ENCODE peak calls at places on chromosomes 7 and 10, in five cellular contexts. W is fibroblast of the aortic adventitia, B is progenitor cell of endocrine pancreas, C is HFFc6, U is PC-3. G is an unnamed sample.

GRCh38 chr10:86366033-86366901 is at the start of gene GRID1:
- DNase-seq in W (no peak), B (peak), C (no peak), U (no peak), G (no peak)

GRCh38 chr10:49189422-49189821 is 1.2 kb upstream of the TMEM273 start:
- DNase-seq in W (no peak), B (no peak), C (no peak), U (no peak), G (no peak)

GRCh38 chr7:135501402-135501801 is 8.5 kb downstream of the CNOT4 start:
- DNase-seq in W (peak), B (no peak), C (peak), U (peak), G (no peak)

GRCh38 chr10:90571876-90572275 is 286.0 kb downstream of the HTR7 start:
- DNase-seq in W (no peak), B (no peak), C (no peak), U (no peak), G (no peak)

GRCh38 chr10:125029584-125030242 is 87.8 kb downstream of the ZRANB1 start:
- DNase-seq in W (no peak), B (no peak), C (peak), U (peak), G (no peak)

GRCh38 chr7:46559194-46559576 is 638.1 kb upstream of the IGFBP3 start:
- DNase-seq in W (peak), B (no peak), C (peak), U (peak), G (peak)

GRCh38 chr10:131678613-131679012 is 222.2 kb upstream of the PPP2R2D start:
- DNase-seq in W (no peak), B (no peak), C (no peak), U (no peak), G (no peak)

GRCh38 chr7:103504505-103505135 is 58.6 kb upstream of the SLC26A5 start:
- DNase-seq in W (no peak), B (no peak), C (no peak), U (no peak), G (no peak)

GRCh38 chr10:20622522-20623270 is 274.4 kb downstream of the NEBL start:
- DNase-seq in W (no peak), B (no peak), C (no peak), U (peak), G (peak)

GRCh38 chr7:2934211-2934731 is 90.2 kb upstream of the GNA12 start:
- DNase-seq in W (peak), B (no peak), C (peak), U (peak), G (no peak)
- TF ChIP-seq CTCF in W (peak), B (no peak), C (peak), U (no peak), G (no peak)

DNA sequence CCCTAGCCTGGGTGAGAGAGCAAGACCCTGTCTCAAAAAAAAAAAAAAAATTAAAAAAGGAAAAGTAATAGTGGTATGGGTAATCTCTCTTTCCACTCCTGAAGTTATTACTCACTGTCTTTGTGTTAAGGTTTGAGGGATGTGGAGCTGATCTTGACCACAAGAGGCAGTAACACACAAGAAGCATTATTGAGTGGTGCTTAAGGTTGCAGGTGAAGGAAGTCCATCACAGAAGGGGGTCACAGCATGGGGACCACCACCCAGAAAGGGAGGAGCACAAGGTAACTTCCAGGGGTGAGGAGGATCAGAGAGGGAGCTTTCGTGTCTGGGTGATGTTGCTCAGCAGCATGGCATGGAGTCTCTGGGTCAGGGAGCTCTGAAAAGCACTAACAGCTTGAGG is 100.2 kb upstream of the DNAJC1 start:
- DNase-seq in W (peak), B (no peak), C (no peak), U (peak), G (no peak)
- TF ChIP-seq CTCF in W (peak), B (peak), C (peak), U (peak), G (peak)

GRCh38 chr10:119343001-119343601 is 135.7 kb downstream of the GRK5 start:
- DNase-seq in W (no peak), B (no peak), C (no peak), U (no peak), G (no peak)
- TF ChIP-seq CTCF in W (no peak), B (no peak), C (no peak), U (no peak), G (no peak)

GRCh38 chr10:68332259-68333057 is at the start of gene PBLD:
- DNase-seq in W (peak), B (peak), C (peak), U (peak), G (peak)
- TF ChIP-seq CTCF in W (peak), B (peak), C (peak), U (peak), G (peak)

G was measured in AG09319.